ENCODE peak calls at places on chromosomes 4 and X, in five cellular contexts. X is GM23248; U is OCI-LY7; P is stimulated activated CD8-positive, alpha-beta memory T cell treated with anti-CD3 and anti-CD28 coated beads, Interleukin-7, amount 100 ng/mL, for 1 hour; N is CD4-positive, alpha-beta T cell. Z is an unnamed sample.

GRCh38 chr4:870951-871350 is 45.0 kb upstream of the CPLX1 start:
- DNase-seq in X (no peak), U (no peak), N (no peak), P (no peak), Z (no peak)

GRCh38 chrX:72465882-72466281 is 106.8 kb downstream of the HDAC8 start:
- DNase-seq in N (no peak), P (no peak), U (no peak), X (no peak), Z (no peak)

GRCh38 chr4:38177035-38177791 is 217.0 kb downstream of the PTTG2 start:
- DNase-seq in N (peak), U (no peak), P (peak), X (peak), Z (no peak)

GRCh38 chr4:76951333-76952033 is 1.9 kb downstream of the SEPTIN11 start:
- DNase-seq in X (peak), N (no peak), P (no peak), U (no peak), Z (no peak)

GRCh38 chr4:41746025-41746439 is 2.5 kb downstream of the PHOX2B start:
- DNase-seq in U (no peak), P (no peak), X (peak), N (no peak), Z (no peak)

GRCh38 chr4:77044458-77045124 is 31.2 kb downstream of the CCNI start:
- DNase-seq in U (peak), P (no peak), N (no peak), X (peak), Z (no peak)

GRCh38 chrX:74118503-74118902 is 185.5 kb upstream of the ZCCHC13 start:
- DNase-seq in U (no peak), P (no peak), N (no peak), X (peak), Z (no peak)

GRCh38 chr4:108149588-108150380 is 18.9 kb downstream of the LEF1 start:
- DNase-seq in X (peak), U (no peak), N (no peak), P (no peak), Z (no peak)

GRCh38 chrX:50747471-50747900 is 66.5 kb downstream of the SHROOM4 start:
- DNase-seq in N (no peak), X (peak), P (no peak), U (peak), Z (no peak)

GRCh38 chr4:85828295-85828910 is 353.5 kb downstream of the ARHGAP24 start:
- DNase-seq in N (no peak), U (no peak), X (peak), P (no peak), Z (no peak)